ENCODE peak calls at places on chromosome 20, in eight cellular contexts. S is astrocyte, Y is tibial artery, X is RWPE2, D is aorta, U is left ventricle myocardium inferior, V is neuronal stem cell, H is dorsolateral prefrontal cortex. M is an unnamed sample.

GRCh38 chr20:35947489-35947888 is 6.8 kb downstream of the SCAND1 start:
- DNase-seq in S (no peak), Y (no peak), X (no peak), D (no peak), U (no peak), V (no peak), H (no peak), M (no peak)

GRCh38 chr20:58854638-58855471 is 2.3 kb downstream of the GNAS start:
- DNase-seq in S (no peak), Y (no peak), X (no peak), D (no peak), U (no peak), V (no peak), H (no peak), M (no peak)

GRCh38 chr20:1800777-1801176 is 94.4 kb upstream of the SIRPA start:
- DNase-seq in S (peak), Y (no peak), X (no peak), D (no peak), U (no peak), V (no peak), H (no peak), M (no peak)

GRCh38 chr20:4195499-4195898 is 180.1 kb upstream of the RNF24 start:
- DNase-seq in S (no peak), Y (no peak), X (no peak), D (no peak), U (no peak), V (no peak), H (no peak), M (no peak)

GRCh38 chr20:38723069-38723981 is 961 bp upstream of the SLC32A1 start:
- DNase-seq in S (peak), Y (no peak), X (peak), D (no peak), U (no peak), V (no peak), H (no peak), M (no peak)

GRCh38 chr20:60206259-60206658 is 248.0 kb downstream of the CDH26 start:
- DNase-seq in S (peak), Y (no peak), X (peak), D (no peak), U (no peak), V (no peak), H (no peak), M (no peak)

GRCh38 chr20:44993343-44993742 is 27.0 kb downstream of the STK4 start:
- DNase-seq in S (peak), Y (no peak), X (no peak), D (no peak), U (no peak), V (no peak), H (no peak), M (no peak)

GRCh38 chr20:56859751-56860366 is 230.8 kb downstream of the TFAP2C start:
- DNase-seq in S (no peak), Y (no peak), X (no peak), D (no peak), U (no peak), V (no peak), H (no peak), M (no peak)

GRCh38 chr20:57451356-57451755 is 60.2 kb downstream of the RBM38 start:
- DNase-seq in S (no peak), Y (no peak), X (no peak), D (no peak), U (no peak), V (no peak), H (no peak), M (no peak)

DNA sequence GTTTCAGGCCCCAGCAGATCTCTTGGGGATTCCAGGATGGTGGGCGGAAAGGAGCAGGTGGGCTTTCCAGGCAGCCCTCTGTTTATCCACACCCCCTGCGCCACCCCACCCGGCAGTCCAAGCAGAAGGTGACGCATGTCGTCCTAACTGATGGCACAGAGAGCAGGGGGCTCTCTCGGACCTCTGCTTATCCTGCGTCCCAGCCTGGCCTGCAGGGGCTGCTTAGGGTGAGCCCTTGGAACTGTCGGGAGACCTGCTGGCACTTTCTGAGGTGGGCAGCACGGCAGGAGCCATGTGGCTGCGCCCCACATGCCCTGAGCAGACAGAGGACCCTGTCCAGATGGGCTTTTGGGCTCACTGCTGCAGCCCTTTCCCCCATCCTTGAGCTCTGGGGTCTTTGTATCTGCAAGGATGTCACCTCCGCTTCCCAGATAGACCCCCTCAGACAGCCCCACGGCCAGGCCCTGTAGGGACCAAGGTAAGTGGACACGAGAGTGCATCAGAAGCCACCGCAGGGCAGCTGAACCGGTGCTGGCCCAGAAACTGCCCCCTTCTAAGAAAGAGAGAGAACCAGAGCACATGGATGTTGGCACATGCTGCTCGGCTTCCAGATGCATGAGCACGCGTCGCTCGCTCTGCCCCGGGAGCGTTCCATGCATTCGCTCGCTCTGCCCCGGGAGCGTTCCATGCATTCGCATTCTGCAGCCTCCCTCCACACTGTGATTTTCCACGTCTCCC is 246.8 kb downstream of the TAF4 start:
- DNase-seq in S (no peak), Y (no peak), X (no peak), D (peak), U (no peak), V (no peak), H (no peak), M (no peak)
- H3K27ac ChIP-seq in S (no peak), Y (no peak), X (no peak), D (no peak), U (no peak), V (no peak), H (no peak), M (no peak)

DNA sequence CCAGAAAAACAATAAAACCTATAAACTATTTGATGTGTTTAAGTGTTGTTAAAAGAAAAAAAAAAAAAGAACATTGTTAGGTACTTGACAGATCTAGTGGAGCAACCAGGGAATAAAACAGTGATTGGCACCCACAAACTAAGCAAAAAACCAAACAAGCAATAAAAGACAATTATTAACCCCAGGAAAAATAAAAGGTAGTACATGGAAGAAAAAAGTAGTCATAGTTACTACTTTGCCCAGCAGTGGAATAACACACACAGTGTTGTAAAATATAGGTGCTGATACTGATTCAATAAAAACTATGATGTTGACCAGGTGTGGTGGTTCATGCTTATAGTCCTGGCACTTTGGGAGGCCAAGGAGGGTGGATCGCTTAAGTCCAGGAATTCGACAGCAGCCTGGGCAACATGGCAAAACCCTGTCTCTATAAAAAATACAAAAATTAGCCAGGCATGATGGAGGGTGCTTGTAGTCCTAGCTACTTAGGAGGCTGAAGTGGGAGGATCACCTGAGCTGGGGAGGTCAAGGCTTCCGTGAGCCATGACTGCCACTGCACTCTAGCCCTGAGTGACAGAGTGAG is 43.9 kb downstream of the PIGU start:
- DNase-seq in S (no peak), Y (no peak), X (no peak), D (no peak), U (no peak), V (no peak), H (no peak), M (no peak)
- H3K27ac ChIP-seq in S (no peak), Y (no peak), X (no peak), D (no peak), U (no peak), V (no peak), H (peak), M (no peak)

DNA sequence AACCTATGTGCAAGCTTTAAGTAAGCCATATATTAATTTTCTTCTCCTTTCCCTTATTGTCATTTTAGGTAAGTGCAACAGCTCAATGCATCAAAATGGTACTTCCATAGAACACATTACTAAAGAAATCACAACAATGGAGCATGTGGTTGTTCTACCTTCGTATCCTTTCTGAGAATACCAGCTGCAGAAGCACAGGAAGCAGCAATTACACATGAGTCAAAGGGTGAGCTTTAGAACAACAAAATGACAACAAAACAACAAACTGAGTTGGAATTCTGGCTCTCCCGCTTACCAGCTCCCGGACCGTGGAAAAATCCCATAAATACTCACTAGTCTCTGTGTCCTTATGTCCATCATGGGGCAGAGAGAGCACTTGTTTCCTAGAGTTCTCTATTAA is 108.9 kb downstream of the BCAS1 start:
- DNase-seq in S (no peak), Y (no peak), X (no peak), D (no peak), U (no peak), V (no peak), H (no peak), M (no peak)
- H3K27ac ChIP-seq in S (no peak), Y (no peak), X (no peak), D (no peak), U (no peak), V (no peak), H (no peak), M (no peak)

GRCh38 chr20:12825180-12825579 is 183.6 kb upstream of the SPTLC3 start:
- DNase-seq in S (no peak), Y (no peak), X (no peak), D (no peak), U (no peak), V (no peak), H (no peak), M (no peak)
- H3K27ac ChIP-seq in S (no peak), Y (no peak), X (no peak), D (no peak), U (peak), V (no peak), H (no peak), M (no peak)

DNA sequence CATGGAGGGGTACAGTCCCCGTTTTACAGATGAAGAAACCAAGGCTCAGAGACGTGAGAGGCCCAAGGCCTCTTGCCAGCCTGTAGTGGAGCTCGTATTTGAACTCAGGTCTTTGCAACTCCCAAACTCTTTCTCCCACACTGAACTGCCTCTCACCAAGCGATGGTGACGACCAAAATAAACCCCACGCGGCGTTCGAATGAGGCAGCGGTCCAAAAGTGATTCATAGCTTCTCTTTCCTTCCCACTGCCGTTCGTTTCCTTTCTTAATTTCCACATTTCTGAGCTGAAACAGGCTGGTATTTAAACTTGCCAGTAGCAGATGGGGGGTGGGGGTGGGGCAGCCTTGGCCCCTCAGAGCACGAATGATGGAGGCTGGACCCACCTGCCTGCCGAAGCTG is 252.9 kb upstream of the KCNG1 start:
- DNase-seq in S (peak), Y (no peak), X (no peak), D (no peak), U (no peak), V (no peak), H (peak), M (no peak)
- H3K27ac ChIP-seq in S (no peak), Y (no peak), X (no peak), D (no peak), U (no peak), V (no peak), H (no peak), M (no peak)

DNA sequence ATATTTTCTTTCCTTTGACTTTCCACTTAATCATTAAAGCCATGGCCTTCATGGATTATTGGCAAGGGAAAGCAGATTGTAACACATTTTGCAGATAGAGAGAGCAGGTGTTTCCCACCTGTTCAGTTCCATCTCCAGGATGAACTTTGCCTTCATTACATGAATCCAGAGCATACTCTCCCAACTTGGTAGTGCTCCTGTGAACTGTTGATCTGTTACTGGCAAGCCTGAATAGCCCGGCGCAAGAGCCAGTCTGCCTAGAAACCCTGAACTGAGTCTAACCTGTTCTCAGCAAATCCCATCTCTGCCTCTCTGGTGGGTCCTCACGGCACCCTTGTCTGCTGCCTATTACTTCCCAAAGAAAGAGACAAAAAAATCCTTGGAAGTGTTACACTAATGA is 210.3 kb downstream of the PLCB1 start:
- DNase-seq in S (no peak), Y (no peak), X (no peak), D (no peak), U (no peak), V (no peak), H (no peak), M (no peak)
- H3K27ac ChIP-seq in S (no peak), Y (no peak), X (no peak), D (no peak), U (no peak), V (no peak), H (no peak), M (no peak)

M was measured in epithelial cell of prostate.